ENCODE peak calls at places on chromosomes 16 and 17, in nine cellular contexts. U is ovary; T is adrenal gland; I is CD8-positive, alpha-beta memory T cell; P is MM.1S; W is iPS DF 6.9; N is CD8-positive, alpha-beta T cell; B is effector memory CD4-positive, alpha-beta T cell; D is neuronal stem cell. G is an unnamed sample.
A peak's percentile ranks its signal among the peaks of the same experiment; 100 is the strongest.

GRCh38 chr17:78387982-78388941 is 9.8 kb downstream of the PGS1 start:
- DNase-seq in B (no peak), I (no peak), T (peak; percentile 64), U (no peak), N (no peak), D (no peak), P (no peak), W (no peak), G (no peak)

GRCh38 chr17:74730491-74731346 is 6.3 kb upstream of the RAB37 start:
- DNase-seq in T (no peak), P (no peak), W (no peak), I (peak; percentile 82), B (peak; percentile 71), U (no peak), D (no peak), N (peak; percentile 58), G (peak; percentile 65)

GRCh38 chr16:63925221-63925620 is 1196.6 kb downstream of the CDH11 start:
- DNase-seq in B (no peak), I (no peak), P (no peak), D (no peak), U (no peak), T (no peak), W (no peak), N (no peak), G (no peak)

GRCh38 chr17:38705523-38705802 is 390 bp downstream of the MLLT6 start:
- DNase-seq in D (no peak), U (peak; percentile 55), T (no peak), B (no peak), P (no peak), I (no peak), W (no peak), N (no peak), G (no peak)

GRCh38 chr17:5837055-5837491 is 233.1 kb upstream of the WSCD1 start:
- DNase-seq in I (no peak), N (no peak), D (no peak), U (no peak), T (no peak), W (no peak), B (no peak), P (no peak), G (no peak)

GRCh38 chr16:88628512-88628974 is 9.8 kb upstream of the IL17C start:
- DNase-seq in N (no peak), W (peak; percentile 79), U (no peak), P (no peak), B (no peak), D (no peak), T (peak; percentile 86), I (no peak), G (no peak)

GRCh38 chr16:1831537-1832075 is 4.6 kb downstream of the FAHD1 start:
- DNase-seq in P (no peak), D (no peak), I (no peak), N (no peak), W (no peak), U (no peak), B (no peak), T (no peak), G (no peak)

GRCh38 chr16:6977906-6978305 is 354.7 kb upstream of the RBFOX1 start:
- DNase-seq in T (no peak), N (no peak), P (no peak), B (no peak), I (no peak), D (no peak), W (no peak), U (no peak), G (no peak)

GRCh38 chr16:20799599-20799998 is 6.7 kb downstream of the ERI2 start:
- DNase-seq in T (no peak), B (no peak), U (no peak), W (no peak), I (peak; percentile 10), D (no peak), P (peak; percentile 56), N (no peak), G (peak; percentile 5)

GRCh38 chr16:79897444-79898146 is 297.1 kb upstream of the MAF start:
- DNase-seq in P (no peak), W (no peak), U (peak; percentile 44), N (no peak), T (peak; percentile 18), B (no peak), D (no peak), I (no peak), G (no peak)

GRCh38 chr16:84973776-84974523 is 37.4 kb downstream of the ZDHHC7 start:
- DNase-seq in W (no peak), U (no peak), B (no peak), D (no peak), N (no peak), P (no peak), T (no peak), I (no peak), G (no peak)

DNA sequence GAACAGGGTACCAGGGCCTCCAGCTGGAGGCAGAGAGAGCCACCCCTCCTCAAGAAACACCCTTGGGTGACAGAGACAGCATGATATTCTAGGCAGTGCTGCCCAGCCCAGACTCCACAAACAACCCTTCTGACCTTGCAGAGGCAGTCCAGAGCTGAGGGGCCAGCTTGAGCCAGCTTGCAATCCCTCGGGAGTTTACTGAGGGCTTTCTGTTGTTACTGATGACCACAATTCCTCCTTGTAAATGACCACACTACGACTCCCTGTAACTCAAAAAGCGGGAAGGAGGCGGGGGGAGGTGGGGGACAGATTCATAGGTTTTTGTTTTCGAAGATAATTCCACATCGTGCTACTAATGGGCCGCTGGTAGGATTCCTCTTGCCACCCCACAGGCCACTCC is 18.7 kb upstream of the MNT start:
- DNase-seq in B (no peak), D (no peak), W (no peak), U (no peak), P (no peak), T (no peak), I (no peak), N (no peak), G (no peak)
- H3K27ac ChIP-seq in B (no peak overlapping the region), D (no peak overlapping the region), W (no peak overlapping the region), U (peak overlapping the region; percentile 71), P (no peak overlapping the region), T (peak overlapping the region; percentile 93), I (no peak overlapping the region), N (no peak overlapping the region), G (no peak overlapping the region)

GRCh38 chr16:2883027-2883846 is at the start of gene FLYWCH2:
- DNase-seq in U (peak; percentile 96), P (peak; percentile 96), T (peak; percentile 97), N (peak; percentile 99), W (peak; percentile 91), I (peak; percentile 100), B (peak; percentile 100), D (peak; percentile 98), G (peak; percentile 100)
- H3K4me1 ChIP-seq in U (peaks cover 4% of the 10 kb centered on the region), P (peaks cover 6% of the 10 kb centered on the region), T (peaks cover 11% of the 10 kb centered on the region), N (peaks cover 9% of the 10 kb centered on the region), W (peaks cover 2% of the 10 kb centered on the region), I (peaks cover 7% of the 10 kb centered on the region), B (peaks cover 17% of the 10 kb centered on the region), D (peaks cover 5% of the 10 kb centered on the region), G (peaks cover 7% of the 10 kb centered on the region)

GRCh38 chr16:29819506-29819905 is 756 bp upstream of the MVP start:
- DNase-seq in N (no peak), W (no peak), T (peak; percentile 48), U (no peak), B (no peak), P (no peak), I (no peak), D (no peak), G (no peak)
- H3K4me3 ChIP-seq in N (no peak overlapping the region), W (no peak overlapping the region), T (no peak overlapping the region), U (no peak overlapping the region), B (no peak overlapping the region), P (peak overlapping the region; percentile 70), I (peak overlapping the region; percentile 79), D (no peak overlapping the region), G (peak overlapping the region; percentile 92)

DNA sequence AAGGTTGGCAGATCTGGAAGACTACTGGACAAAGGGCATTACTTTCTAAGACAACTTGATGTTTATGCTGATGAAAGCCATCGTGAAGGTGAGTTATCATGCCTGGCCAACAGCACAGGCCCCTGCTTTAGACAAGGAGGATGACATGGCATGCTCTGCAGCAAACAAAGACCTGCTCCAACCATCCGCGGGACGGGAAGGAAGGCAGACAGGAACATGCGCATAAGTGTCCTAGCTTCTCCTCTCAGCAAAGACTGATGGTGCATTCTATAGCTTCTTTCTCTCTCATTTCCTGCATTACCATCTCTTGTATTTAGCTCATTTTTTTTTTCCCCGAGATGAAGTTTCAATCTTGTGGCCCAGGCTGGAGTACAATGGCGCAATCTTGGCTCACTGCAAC is 5.4 kb downstream of the NPLOC4 start:
- DNase-seq in P (no peak), N (no peak), B (no peak), D (no peak), T (no peak), U (no peak), W (no peak), I (no peak), G (no peak)
- H3K27ac ChIP-seq in P (no peak overlapping the region), N (no peak overlapping the region), B (no peak overlapping the region), D (no peak overlapping the region), T (no peak overlapping the region), U (no peak overlapping the region), W (no peak overlapping the region), I (no peak overlapping the region), G (no peak overlapping the region)

GRCh38 chr17:42844761-42845555 is 578 bp downstream of the AOC2 start:
- DNase-seq in U (no peak), P (no peak), W (no peak), N (no peak), I (no peak), T (no peak), B (no peak), D (no peak), G (no peak)

GRCh38 chr17:42843358-42843934 is 934 bp upstream of the AOC2 start:
- DNase-seq in N (no peak), P (no peak), I (no peak), U (no peak), W (no peak), D (no peak), B (no peak), T (peak; percentile 64), G (no peak)

GRCh38 chr17:42845918-42846593 is 1.7 kb downstream of the AOC2 start:
- DNase-seq in U (no peak), I (no peak), W (no peak), T (no peak), P (no peak), N (no peak), D (no peak), B (no peak), G (no peak)

GRCh38 chr17:42845556-42845917 is 1.2 kb downstream of the AOC2 start:
- DNase-seq in P (no peak), W (no peak), N (no peak), T (peak; percentile 13), D (no peak), U (no peak), I (no peak), B (no peak), G (no peak)

DNA sequence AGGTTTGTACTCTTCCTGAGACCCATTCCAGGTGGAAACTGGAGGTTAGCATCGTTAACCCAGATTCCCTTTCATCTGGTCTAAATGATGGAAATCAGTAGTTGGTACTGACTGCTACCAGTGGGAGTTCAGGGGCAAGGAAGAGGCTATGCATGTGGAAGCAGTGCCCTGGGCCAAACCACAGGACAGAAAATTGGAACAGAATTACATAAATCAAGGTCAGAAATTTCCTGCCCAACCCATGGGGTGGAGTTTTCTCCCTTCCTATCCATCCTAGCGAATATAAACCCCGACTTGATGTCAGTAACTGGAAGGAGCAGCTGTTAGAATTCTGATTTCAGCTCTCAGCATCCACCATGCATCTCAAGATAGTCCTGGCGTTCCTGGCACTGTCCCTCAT is at the start of gene AOC2:
- DNase-seq in B (no peak), P (no peak), D (no peak), T (no peak), W (no peak), U (no peak), N (no peak), I (no peak), G (no peak)
- H3K4me1 ChIP-seq in B (no peaks in the 10 kb centered on the region), P (peaks cover 5% of the 10 kb centered on the region), D (no peaks in the 10 kb centered on the region), T (no peaks in the 10 kb centered on the region), W (no peaks in the 10 kb centered on the region), U (no peaks in the 10 kb centered on the region), N (no peaks in the 10 kb centered on the region), I (no peaks in the 10 kb centered on the region), G (no peaks in the 10 kb centered on the region)

G was measured in CD4-positive, alpha-beta memory T cell.